ENCODE peak calls at places on chromosomes 6 and 20, in six cellular contexts. D is T-helper 1 cell; P is effector memory CD4-positive, alpha-beta T cell; F is endothelial cell; E is RWPE2; M is SW 1271. G is an unnamed sample.

GRCh38 chr20:34791289-34792020 is 34.0 kb downstream of the NCOA6 start:
- DNase-seq in F (no peak), P (no peak), M (no peak), D (no peak), E (no peak), G (no peak)

GRCh38 chr6:164039954-164040375 is 625.4 kb downstream of the QKI start:
- DNase-seq in F (no peak), D (no peak), M (no peak), E (peak), P (no peak), G (no peak)

GRCh38 chr6:44470106-44470446 is 82.6 kb downstream of the CDC5L start:
- DNase-seq in F (no peak), P (no peak), M (no peak), D (no peak), E (no peak), G (no peak)

GRCh38 chr6:167403427-167403826 is 78.5 kb downstream of the TTLL2 start:
- DNase-seq in M (no peak), P (no peak), D (no peak), E (no peak), F (no peak), G (no peak)

GRCh38 chr20:49610701-49611538 is 43.0 kb upstream of the PTGIS start:
- DNase-seq in P (peak), F (peak), M (peak), E (peak), D (peak), G (peak)

GRCh38 chr20:33689973-33690372 is 3.8 kb upstream of the E2F1 start:
- DNase-seq in M (no peak), E (no peak), F (no peak), D (no peak), P (no peak), G (no peak)

GRCh38 chr6:52539607-52540006 is 37.3 kb downstream of the TRAM2 start:
- DNase-seq in M (no peak), E (no peak), F (no peak), D (no peak), P (no peak), G (no peak)

GRCh38 chr6:133341607-133342158 is 100.5 kb downstream of the EYA4 start:
- DNase-seq in D (no peak), M (peak), P (no peak), E (no peak), F (no peak), G (no peak)

GRCh38 chr6:13593720-13594119 is 19.3 kb downstream of the SIRT5 start:
- DNase-seq in D (no peak), M (no peak), P (no peak), F (no peak), E (no peak), G (no peak)

GRCh38 chr20:37524859-37525708 is 2.6 kb downstream of the BLCAP start:
- DNase-seq in E (peak), P (no peak), D (no peak), M (no peak), F (no peak), G (no peak)

GRCh38 chr6:145538996-145539395 is 196.3 kb downstream of the EPM2A start:
- DNase-seq in F (no peak), E (no peak), M (no peak), P (no peak), D (no peak), G (no peak)

GRCh38 chr6:34573567-34574183 is 17.5 kb upstream of the SPDEF start:
- DNase-seq in F (no peak), D (no peak), E (no peak), P (no peak), M (no peak), G (no peak)